ENCODE peak calls at places on chromosomes 4 and X, in six cellular contexts. P, T, F, M, G and Z are unnamed samples.
A peak's percentile ranks its signal among the peaks of the same experiment; 100 is the strongest.

GRCh38 chr4:95701500-95701899 is 138.4 kb upstream of the PDHA2 start:
- DNase-seq in P (no peak), T (no peak), F (no peak), M (peak; percentile 41), G (no peak), Z (peak; percentile 22)

GRCh38 chr4:151409470-151410313 is 716 bp downstream of the FHIP1A start:
- DNase-seq in P (peak; percentile 68), T (no peak), F (peak; percentile 10), M (peak; percentile 41), G (no peak), Z (peak; percentile 82)

GRCh38 chr4:111198426-111198825 is 575.5 kb upstream of the PITX2 start:
- DNase-seq in P (no peak), T (no peak), F (no peak), M (no peak), G (no peak), Z (no peak)

GRCh38 chr4:71472946-71473345 is 134.1 kb downstream of the SLC4A4 start:
- DNase-seq in P (no peak), T (no peak), F (no peak), M (peak; percentile 5), G (peak; percentile 85), Z (peak; percentile 3)

GRCh38 chr4:10526431-10527222 is 69.4 kb upstream of the ZNF518B start:
- DNase-seq in P (no peak), T (no peak), F (no peak), M (peak; percentile 75), G (no peak), Z (peak; percentile 28)

GRCh38 chr4:27638163-27638915 is 777.7 kb downstream of the STIM2 start:
- DNase-seq in P (no peak), T (no peak), F (no peak), M (no peak), G (peak; percentile 54), Z (peak; percentile 89)

GRCh38 chr4:85459736-85460135 is 15.2 kb upstream of the ARHGAP24 start:
- DNase-seq in P (no peak), T (no peak), F (no peak), M (no peak), G (no peak), Z (no peak)

GRCh38 chr4:18166925-18167324 is 145.4 kb upstream of the LCORL start:
- DNase-seq in P (no peak), T (no peak), F (no peak), M (no peak), G (no peak), Z (no peak)

GRCh38 chrX:7346021-7346420 is 198.1 kb upstream of the PUDP start:
- DNase-seq in P (no peak), T (no peak), F (no peak), M (no peak), G (peak; percentile 36), Z (no peak)

GRCh38 chr4:17347445-17347844 is 164.4 kb downstream of the QDPR start:
- DNase-seq in P (no peak), T (peak; percentile 3), F (no peak), M (peak; percentile 4), G (peak; percentile 26), Z (peak; percentile 72)

GRCh38 chrX:121216979-121217378 is 169.6 kb downstream of the GLUD2 start:
- DNase-seq in P (no peak), T (no peak), F (no peak), M (no peak), G (no peak), Z (no peak)

GRCh38 chr4:40256329-40256728 is 59.5 kb downstream of the RHOH start:
- DNase-seq in P (no peak), T (no peak), F (no peak), M (peak; percentile 62), G (no peak), Z (no peak)

GRCh38 chr4:38381788-38382187 is 282.2 kb upstream of the KLF3 start:
- DNase-seq in P (no peak), T (no peak), F (no peak), M (no peak), G (no peak), Z (no peak)

GRCh38 chrX:132665676-132666075 is 176.8 kb upstream of the MBNL3 start:
- DNase-seq in P (no peak), T (no peak), F (no peak), M (no peak), G (no peak), Z (no peak)

GRCh38 chrX:135463937-135464336 is 42.2 kb downstream of the SMIM10L2A start:
- DNase-seq in P (no peak), T (no peak), F (no peak), M (no peak), G (peak; percentile 2), Z (peak; percentile 26)

GRCh38 chrX:18793601-18794089 is 86.2 kb downstream of the PPEF1 start:
- DNase-seq in P (no peak), T (no peak), F (no peak), M (peak; percentile 17), G (no peak), Z (peak; percentile 44)

GRCh38 chr4:171629737-171630136 is 183.5 kb upstream of the GALNTL6 start:
- DNase-seq in P (no peak), T (no peak), F (no peak), M (no peak), G (no peak), Z (peak; percentile 47)

GRCh38 chr4:85760521-85760920 is 285.6 kb downstream of the ARHGAP24 start:
- DNase-seq in P (no peak), T (no peak), F (no peak), M (no peak), G (no peak), Z (no peak)

GRCh38 chr4:25984796-25985195 is 70.8 kb downstream of the SMIM20 start:
- DNase-seq in P (no peak), T (no peak), F (no peak), M (no peak), G (no peak), Z (no peak)

GRCh38 chr4:2183394-2183793 is 58.5 kb downstream of the HAUS3 start:
- DNase-seq in P (no peak), T (no peak), F (no peak), M (no peak), G (no peak), Z (no peak)

GRCh38 chr4:139665079-139665689 is 435 bp upstream of the MGST2 start:
- DNase-seq in P (peak; percentile 44), T (no peak), F (no peak), M (no peak), G (no peak), Z (no peak)

GRCh38 chr4:17722361-17722710 is 59.1 kb downstream of the FAM184B start:
- DNase-seq in P (no peak), T (no peak), F (no peak), M (no peak), G (no peak), Z (no peak)

GRCh38 chr4:139684351-139684750 is 18.7 kb downstream of the MGST2 start:
- DNase-seq in P (no peak), T (no peak), F (no peak), M (no peak), G (no peak), Z (no peak)